ENCODE peak calls at places on chromosomes 2 and 18, in eight cellular contexts. L is kidney; G is colonic mucosa; A is activated CD8-positive, alpha-beta T cell treated with anti-CD3 and anti-CD28 coated beads for 36 hours; U is AG04450; N is dorsolateral prefrontal cortex; E is glutamatergic neuron; K is heart right ventricle. M is an unnamed sample.

GRCh38 chr2:222733846-222734689 is 62.6 kb downstream of the MOGAT1 start:
- DNase-seq in U (no peak), G (peak), E (no peak), L (no peak), A (no peak), K (peak), N (peak), M (no peak)

GRCh38 chr2:201419057-201419635 is 32.1 kb downstream of the TRAK2 start:
- DNase-seq in E (no peak), N (no peak), L (no peak), G (peak), K (no peak), U (no peak), A (no peak), M (no peak)

GRCh38 chr2:86453838-86454237 is 12.7 kb downstream of the KDM3A start:
- DNase-seq in N (peak), K (no peak), L (no peak), A (no peak), U (no peak), E (no peak), G (peak), M (no peak)

GRCh38 chr2:8418721-8419120 is 263.1 kb upstream of the ID2 start:
- DNase-seq in E (no peak), U (peak), G (no peak), K (no peak), N (no peak), A (no peak), L (no peak), M (no peak)

GRCh38 chr2:8281234-8281633 is 400.6 kb upstream of the ID2 start:
- DNase-seq in U (no peak), G (no peak), N (no peak), A (no peak), L (no peak), E (no peak), K (no peak), M (no peak)

GRCh38 chr2:180966378-180966777 is 14.0 kb upstream of the UBE2E3 start:
- DNase-seq in A (no peak), N (no peak), U (no peak), L (no peak), G (no peak), E (no peak), K (no peak), M (no peak)

GRCh38 chr2:186848873-186849578 is at the start of gene ZSWIM2:
- DNase-seq in A (peak), N (peak), E (peak), L (peak), U (peak), G (peak), K (peak), M (peak)

GRCh38 chr2:45698538-45698937 is 47.1 kb downstream of the PRKCE start:
- DNase-seq in L (no peak), K (no peak), N (no peak), G (no peak), A (no peak), U (no peak), E (no peak), M (no peak)

GRCh38 chr2:10599921-10600320 is 89.9 kb downstream of the NOL10 start:
- DNase-seq in G (no peak), N (no peak), U (no peak), K (no peak), A (no peak), E (no peak), L (no peak), M (no peak)

GRCh38 chr2:121355488-121355887 is 70.5 kb upstream of the TFCP2L1 start:
- DNase-seq in E (no peak), K (no peak), G (peak), N (no peak), A (no peak), U (no peak), L (no peak), M (no peak)

GRCh38 chr2:85862426-85862825 is 26.4 kb downstream of the ST3GAL5 start:
- DNase-seq in E (no peak), L (no peak), A (peak), U (no peak), G (no peak), K (no peak), N (no peak), M (no peak)

GRCh38 chr18:907171-907879 is 2.7 kb downstream of the ADCYAP1 start:
- DNase-seq in A (peak), L (peak), U (no peak), E (peak), K (no peak), N (no peak), G (no peak), M (no peak)

GRCh38 chr2:56287974-56288373 is 104.2 kb downstream of the CCDC85A start:
- DNase-seq in U (no peak), A (no peak), G (no peak), L (no peak), K (no peak), E (no peak), N (no peak), M (no peak)

GRCh38 chr2:69184224-69184623 is 171.2 kb downstream of the ANTXR1 start:
- DNase-seq in A (no peak), K (no peak), N (no peak), E (no peak), U (no peak), G (no peak), L (no peak), M (no peak)

GRCh38 chr2:85448840-85449588 is 30.5 kb downstream of the SH2D6 start:
- DNase-seq in G (no peak), K (no peak), E (no peak), A (no peak), U (no peak), N (no peak), L (peak), M (no peak)

GRCh38 chr2:194745532-194746146 is 911.4 kb upstream of the SLC39A10 start:
- DNase-seq in K (no peak), E (no peak), U (no peak), N (no peak), A (no peak), L (no peak), G (no peak), M (no peak)

GRCh38 chr18:477565-477964 is 22.9 kb downstream of the COLEC12 start:
- DNase-seq in E (no peak), N (no peak), K (no peak), U (no peak), L (no peak), G (no peak), A (peak), M (no peak)

GRCh38 chr2:241901018-241901380 is 31.5 kb downstream of the RTP5 start:
- DNase-seq in N (peak), A (no peak), E (no peak), G (no peak), K (no peak), L (peak), U (no peak), M (no peak)

GRCh38 chr18:55996726-55997125 is 408.7 kb upstream of the TCF4 start:
- DNase-seq in A (no peak), U (no peak), L (no peak), K (no peak), E (no peak), N (no peak), G (no peak), M (no peak)

GRCh38 chr18:50970006-50970405 is 2.2 kb downstream of the ELAC1 start:
- DNase-seq in A (no peak), U (no peak), N (no peak), E (no peak), K (peak), L (no peak), G (peak), M (no peak)

GRCh38 chr2:50749226-50749625 is 282.7 kb downstream of the NRXN1 start:
- DNase-seq in L (no peak), A (no peak), K (no peak), U (no peak), N (no peak), E (no peak), G (no peak), M (no peak)

GRCh38 chr2:58732999-58733398 is 491.9 kb upstream of the FANCL start:
- DNase-seq in A (no peak), G (no peak), L (no peak), U (no peak), E (no peak), N (no peak), K (no peak), M (no peak)

GRCh38 chr2:58730764-58731487 is 489.8 kb upstream of the FANCL start:
- DNase-seq in U (no peak), K (no peak), A (no peak), G (no peak), N (no peak), E (no peak), L (no peak), M (no peak)

GRCh38 chr2:58731488-58731869 is 490.4 kb upstream of the FANCL start:
- DNase-seq in N (no peak), L (no peak), G (no peak), K (no peak), E (no peak), U (no peak), A (no peak), M (no peak)

DNA sequence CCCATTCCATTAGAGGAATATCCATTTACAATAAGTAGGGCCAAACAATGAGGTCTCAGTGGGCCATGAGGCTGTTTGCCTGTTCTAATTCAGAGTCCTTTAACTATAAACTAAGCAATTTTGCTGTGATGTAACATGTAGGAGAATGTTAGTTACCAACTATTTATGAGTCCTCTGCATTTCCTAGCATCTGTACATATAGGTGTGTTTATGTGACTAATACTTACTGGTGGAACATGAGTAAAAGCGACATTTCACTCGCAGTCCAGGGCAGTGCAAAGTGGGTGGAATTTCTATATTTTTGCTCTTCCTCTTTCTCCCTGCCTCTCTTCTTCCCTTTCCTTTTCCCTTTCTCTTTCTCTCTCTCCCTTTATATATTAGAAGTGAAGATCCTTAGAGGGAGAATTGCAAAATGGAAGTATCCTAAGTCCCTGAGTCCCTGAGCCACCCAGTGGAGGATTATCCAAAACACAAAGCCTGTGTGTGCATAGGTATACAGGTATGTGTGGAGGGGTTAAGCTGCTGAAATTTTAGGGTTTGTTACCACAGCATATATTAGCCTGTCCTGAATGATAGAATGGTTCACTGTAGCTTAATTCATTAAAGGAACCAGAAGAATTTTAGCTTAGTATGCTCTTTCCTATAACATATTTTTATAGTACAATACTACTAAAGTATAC is 487.0 kb upstream of the FANCL start:
- DNase-seq in U (no peak), G (no peak), L (no peak), N (no peak), A (no peak), E (no peak), K (no peak), M (no peak)
- TF ChIP-seq CTCF in U (no peak), G (no peak), L (no peak), N (no peak), A (no peak), E (no peak), K (no peak), M (no peak)

DNA sequence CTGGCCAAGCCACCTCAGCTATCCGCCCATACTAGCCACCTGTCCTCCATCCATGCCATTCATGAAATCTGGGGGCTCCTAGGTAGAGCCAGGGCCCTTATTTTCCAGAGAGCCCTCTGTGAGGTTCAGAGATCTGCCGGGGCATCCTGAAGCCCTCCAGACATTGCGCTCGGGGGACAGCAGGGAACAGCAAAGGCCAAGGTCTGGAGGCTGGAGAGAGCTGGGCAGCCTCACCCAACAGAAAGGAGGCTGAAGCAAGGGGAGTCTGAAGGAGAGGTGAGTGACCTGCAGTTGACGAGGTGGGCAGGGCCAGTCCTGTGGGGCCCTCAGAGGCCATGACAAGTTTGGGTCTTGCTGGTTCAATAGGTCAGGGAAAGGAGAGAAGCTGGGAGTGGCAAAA is 8.6 kb upstream of the DES start:
- DNase-seq in K (no peak), N (no peak), L (no peak), U (no peak), A (no peak), G (no peak), E (no peak), M (no peak)
- TF ChIP-seq CTCF in K (no peak), N (no peak), L (no peak), U (no peak), A (no peak), G (no peak), E (no peak), M (no peak)

DNA sequence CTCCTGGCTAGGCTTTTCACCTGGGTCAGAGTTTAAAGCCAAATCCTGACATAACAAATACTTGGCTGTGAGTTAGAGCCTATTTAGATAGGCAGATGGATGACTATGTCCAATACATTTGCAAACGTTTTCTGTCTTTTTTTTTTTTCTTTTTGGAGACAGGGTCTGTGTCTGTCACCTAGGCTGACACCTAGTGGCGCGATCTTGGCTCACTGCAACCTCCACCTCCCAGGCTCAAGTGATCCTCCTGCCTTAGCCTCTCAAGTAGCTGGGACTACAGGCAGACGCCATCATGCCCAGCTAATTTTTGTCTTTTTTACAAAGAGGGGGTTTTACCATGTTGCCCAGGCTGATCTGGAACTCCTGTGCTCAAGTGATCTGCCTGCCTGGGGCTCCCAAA is 124.8 kb downstream of the DYM start:
- DNase-seq in L (no peak), A (peak), N (no peak), K (no peak), E (peak), G (no peak), U (no peak), M (no peak)
- TF ChIP-seq CTCF in L (no peak), A (no peak), N (no peak), K (no peak), E (no peak), G (no peak), U (no peak), M (peak)

DNA sequence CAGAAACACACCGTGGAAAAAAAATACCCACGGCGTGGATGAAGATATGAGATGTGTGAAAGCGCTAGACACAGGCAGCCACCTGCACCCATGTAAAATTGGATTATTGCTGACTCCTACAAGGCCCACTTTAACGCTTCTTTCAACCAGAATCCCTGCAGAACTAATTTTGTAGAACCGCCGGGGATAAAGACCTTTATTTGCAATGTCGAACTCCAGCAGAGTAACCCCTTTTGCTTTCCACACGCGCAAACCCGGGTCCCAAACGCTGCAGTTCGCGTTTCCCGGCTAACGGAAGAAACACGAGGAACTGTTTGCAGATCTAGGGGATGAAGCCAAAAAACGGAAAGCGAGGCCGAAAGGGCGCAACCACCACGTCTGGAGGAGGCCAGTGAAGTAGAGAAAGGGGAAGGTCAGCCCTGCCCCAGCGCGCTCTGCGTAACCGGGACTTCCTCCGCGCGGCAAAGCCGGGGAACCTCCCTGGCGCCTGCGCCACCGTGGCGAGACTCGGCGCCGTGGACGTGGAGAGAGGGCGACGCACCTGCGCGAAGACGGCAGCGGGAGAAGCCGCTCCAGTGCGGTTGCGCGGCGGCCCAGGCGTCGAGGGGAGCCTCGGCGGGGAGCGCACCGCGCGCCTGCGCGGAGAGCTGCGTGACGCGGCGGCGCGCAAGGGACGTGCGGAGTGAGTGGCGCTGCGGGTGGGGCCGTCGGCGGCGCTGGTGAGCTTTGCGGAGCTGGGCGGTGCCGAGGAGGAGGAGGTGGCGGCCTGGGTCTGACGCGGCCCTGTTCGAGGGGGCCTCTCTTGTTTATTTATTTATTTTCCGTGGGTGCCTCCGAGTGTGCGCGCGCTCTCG is at the start of gene PPP1CB:
- DNase-seq in L (peak), G (peak), A (peak), E (peak), U (peak), K (peak), N (peak), M (peak)
- TF ChIP-seq CTCF in L (peak), G (no peak), A (no peak), E (peak), U (peak), K (peak), N (peak), M (peak)

GRCh38 chr2:20595439-20596192 is 55.3 kb downstream of the HS1BP3 start:
- DNase-seq in K (peak), E (peak), G (no peak), U (no peak), L (peak), N (peak), A (peak), M (no peak)
- TF ChIP-seq CTCF in K (no peak), E (no peak), G (no peak), U (no peak), L (no peak), N (no peak), A (no peak), M (no peak)